ENCODE peak calls at places on chromosomes 16 and 17, in five cellular contexts. U, P, J, L and F are unnamed samples.
A peak's percentile ranks its signal among the peaks of the same experiment; 100 is the strongest.

GRCh38 chr17:3798273-3799180 is 2.5 kb downstream of the ITGAE start:
- DNase-seq in P (no peak), U (no peak), J (no peak), L (no peak), F (no peak)

GRCh38 chr16:684961-685696 is 995 bp upstream of the JMJD8 start:
- DNase-seq in L (no peak), U (no peak), P (no peak), J (no peak), F (no peak)

GRCh38 chr17:81164464-81165245 is 652 bp upstream of the PVALEF start:
- DNase-seq in U (no peak), P (no peak), L (no peak), J (no peak), F (no peak)

GRCh38 chr17:50023520-50023919 is 28.5 kb upstream of the DLX3 start:
- DNase-seq in U (no peak), L (no peak), P (no peak), J (no peak), F (no peak)

GRCh38 chr17:27929990-27930389 is 36.8 kb upstream of the LYRM9 start:
- DNase-seq in P (no peak), J (no peak), L (no peak), U (no peak), F (peak; percentile 19)

GRCh38 chr17:30970757-30971567 is at the start of gene RNF135:
- DNase-seq in J (peak; percentile 46), L (peak; percentile 86), P (peak; percentile 89), U (peak; percentile 78), F (peak; percentile 95)

GRCh38 chr16:21060027-21060510 is 90.6 kb downstream of the DNAH3 start:
- DNase-seq in J (no peak), L (no peak), P (no peak), U (no peak), F (no peak)

GRCh38 chr16:89442990-89443726 is 47.2 kb downstream of the ANKRD11 start:
- DNase-seq in J (no peak), P (peak; percentile 73), U (no peak), L (no peak), F (peak; percentile 56)

GRCh38 chr17:3012926-3013581 is 50.4 kb downstream of the OR1D5 start:
- DNase-seq in P (peak; percentile 64), L (no peak), J (no peak), U (peak; percentile 86), F (peak; percentile 81)

GRCh38 chr17:58381124-58381838 is 29.3 kb upstream of the SUPT4H1 start:
- DNase-seq in J (no peak), L (no peak), U (no peak), P (no peak), F (no peak)

GRCh38 chr17:66462010-66462409 is 159.6 kb downstream of the PRKCA start:
- DNase-seq in U (no peak), J (no peak), P (no peak), L (no peak), F (no peak)

GRCh38 chr17:19741832-19742457 is 6.2 kb downstream of the ALDH3A1 start:
- DNase-seq in L (no peak), J (no peak), U (no peak), P (no peak), F (no peak)

GRCh38 chr16:85227262-85227923 is 115.1 kb upstream of the CIBAR2 start:
- DNase-seq in U (no peak), P (no peak), J (no peak), L (no peak), F (no peak)

GRCh38 chr16:57039148-57039812 is 49.9 kb downstream of the NLRC5 start:
- DNase-seq in P (no peak), U (no peak), L (no peak), J (no peak), F (no peak)

GRCh38 chr17:39485555-39485954 is 24.3 kb downstream of the CDK12 start:
- DNase-seq in U (no peak), P (peak; percentile 96), L (peak; percentile 53), J (peak; percentile 94), F (peak; percentile 64)

GRCh38 chr16:12186774-12187335 is 210.3 kb downstream of the SNX29 start:
- DNase-seq in U (no peak), J (no peak), L (no peak), P (no peak), F (no peak)

GRCh38 chr17:12665263-12666210 is at the start of gene MYOCD:
- DNase-seq in P (no peak), L (peak; percentile 20), U (peak; percentile 82), J (no peak), F (peak; percentile 28)

GRCh38 chr16:86572041-86572521 is 5.5 kb downstream of the FOXC2 start:
- DNase-seq in L (no peak), J (no peak), U (no peak), P (no peak), F (no peak)

GRCh38 chr17:13751485-13751793 is 149.7 kb upstream of the HS3ST3A1 start:
- DNase-seq in U (no peak), L (no peak), P (no peak), J (no peak), F (no peak)